ENCODE peak calls at places on chromosome 22, in six cellular contexts. M is IMR-90, Y is H1, T is H9, I is trophoblast cell, G is mesenchymal stem cell. X is an unnamed sample.

GRCh38 chr22:50031189-50032091 is 18.9 kb upstream of the IL17REL start:
- DNase-seq in M (no peak), Y (no peak), T (no peak), I (no peak), G (no peak), X (no peak)

GRCh38 chr22:35838849-35839646 is 121.4 kb downstream of the APOL5 start:
- DNase-seq in M (peak), Y (no peak), T (no peak), I (peak), G (peak), X (peak)

GRCh38 chr22:40808018-40808841 is 10.9 kb downstream of the SLC25A17 start:
- DNase-seq in M (peak), Y (no peak), T (no peak), I (no peak), G (no peak), X (no peak)

GRCh38 chr22:39003165-39003638 is 10.9 kb upstream of the APOBEC3C start:
- DNase-seq in M (peak), Y (no peak), T (peak), I (peak), G (peak), X (peak)

GRCh38 chr22:27377901-27378300 is 423.7 kb downstream of the MN1 start:
- DNase-seq in M (no peak), Y (no peak), T (no peak), I (no peak), G (peak), X (no peak)

GRCh38 chr22:50268655-50269113 is 1.5 kb downstream of the MAPK11 start:
- DNase-seq in M (no peak), Y (no peak), T (no peak), I (no peak), G (no peak), X (no peak)

GRCh38 chr22:44689173-44689572 is 12.8 kb upstream of the PRR5 start:
- DNase-seq in M (peak), Y (no peak), T (no peak), I (peak), G (no peak), X (no peak)

GRCh38 chr22:35458547-35459422 is 58.8 kb downstream of the MCM5 start:
- DNase-seq in M (no peak), Y (no peak), T (no peak), I (peak), G (no peak), X (no peak)

GRCh38 chr22:28332410-28332809 is 347.2 kb downstream of the TTC28 start:
- DNase-seq in M (peak), Y (no peak), T (no peak), I (no peak), G (no peak), X (no peak)

GRCh38 chr22:44917372-44918165 is 92.2 kb downstream of the PHF21B start:
- DNase-seq in M (no peak), Y (no peak), T (no peak), I (no peak), G (no peak), X (no peak)

GRCh38 chr22:25139062-25139461 is 60.6 kb upstream of the CRYBB3 start:
- DNase-seq in M (no peak), Y (no peak), T (no peak), I (no peak), G (no peak), X (no peak)

GRCh38 chr22:46023558-46023981 is 46.6 kb upstream of the WNT7B start:
- DNase-seq in M (peak), Y (no peak), T (no peak), I (peak), G (peak), X (no peak)

GRCh38 chr22:37996079-37996478 is 11.7 kb upstream of the SOX10 start:
- DNase-seq in M (no peak), Y (no peak), T (no peak), I (no peak), G (no peak), X (no peak)

GRCh38 chr22:50599816-50600454 is 658 bp upstream of the MAPK8IP2 start:
- DNase-seq in M (no peak), Y (no peak), T (peak), I (peak), G (peak), X (peak)

GRCh38 chr22:47237890-47238480 is 475.5 kb downstream of the TBC1D22A start:
- DNase-seq in M (no peak), Y (no peak), T (no peak), I (no peak), G (no peak), X (no peak)

GRCh38 chr22:21632237-21632895 is at the start of gene CCDC116:
- DNase-seq in M (no peak), Y (no peak), T (peak), I (peak), G (no peak), X (no peak)

GRCh38 chr22:42544686-42545085 is 9.1 kb upstream of the SERHL2 start:
- DNase-seq in M (peak), Y (no peak), T (no peak), I (peak), G (no peak), X (no peak)

GRCh38 chr22:43376765-43377485 is 33.8 kb upstream of the SCUBE1 start:
- DNase-seq in M (no peak), Y (no peak), T (no peak), I (no peak), G (no peak), X (no peak)

GRCh38 chr22:49968831-49969661 is 8.5 kb downstream of the PIM3 start:
- DNase-seq in M (no peak), Y (no peak), T (peak), I (no peak), G (no peak), X (no peak)

GRCh38 chr22:47621253-47621652 is 858.8 kb downstream of the TBC1D22A start:
- DNase-seq in M (no peak), Y (no peak), T (no peak), I (no peak), G (no peak), X (no peak)

GRCh38 chr22:46077669-46078099 is 72.6 kb upstream of the PPARA start:
- DNase-seq in M (no peak), Y (no peak), T (no peak), I (no peak), G (no peak), X (no peak)

GRCh38 chr22:31107206-31108118 is at the start of gene SELENOM:
- DNase-seq in M (peak), Y (peak), T (peak), I (peak), G (peak), X (peak)

GRCh38 chr22:44440224-44441160 is 57.5 kb downstream of the RTL6 start:
- DNase-seq in M (no peak), Y (no peak), T (no peak), I (peak), G (no peak), X (no peak)

GRCh38 chr22:24510694-24511625 is 15.8 kb downstream of the UPB1 start:
- DNase-seq in M (peak), Y (no peak), T (no peak), I (peak), G (peak), X (no peak)

GRCh38 chr22:45090364-45090960 is 73.3 kb upstream of the NUP50 start:
- DNase-seq in M (peak), Y (peak), T (peak), I (peak), G (peak), X (peak)

GRCh38 chr22:36823177-36823839 is 6.5 kb upstream of the PVALB start:
- DNase-seq in M (peak), Y (no peak), T (peak), I (no peak), G (peak), X (no peak)

GRCh38 chr22:35582861-35583670 is 34.1 kb downstream of the MB start:
- DNase-seq in M (peak), Y (no peak), T (peak), I (peak), G (peak), X (peak)

GRCh38 chr22:44045171-44045570 is 21.1 kb downstream of the PARVB start:
- DNase-seq in M (peak), Y (no peak), T (no peak), I (no peak), G (peak), X (no peak)

GRCh38 chr22:24695958-24696511 is 78.5 kb downstream of the PIWIL3 start:
- DNase-seq in M (peak), Y (no peak), T (peak), I (no peak), G (peak), X (no peak)

GRCh38 chr22:39522567-39523300 is 2.4 kb downstream of the ATF4 start:
- DNase-seq in M (peak), Y (no peak), T (no peak), I (peak), G (peak), X (no peak)

DNA sequence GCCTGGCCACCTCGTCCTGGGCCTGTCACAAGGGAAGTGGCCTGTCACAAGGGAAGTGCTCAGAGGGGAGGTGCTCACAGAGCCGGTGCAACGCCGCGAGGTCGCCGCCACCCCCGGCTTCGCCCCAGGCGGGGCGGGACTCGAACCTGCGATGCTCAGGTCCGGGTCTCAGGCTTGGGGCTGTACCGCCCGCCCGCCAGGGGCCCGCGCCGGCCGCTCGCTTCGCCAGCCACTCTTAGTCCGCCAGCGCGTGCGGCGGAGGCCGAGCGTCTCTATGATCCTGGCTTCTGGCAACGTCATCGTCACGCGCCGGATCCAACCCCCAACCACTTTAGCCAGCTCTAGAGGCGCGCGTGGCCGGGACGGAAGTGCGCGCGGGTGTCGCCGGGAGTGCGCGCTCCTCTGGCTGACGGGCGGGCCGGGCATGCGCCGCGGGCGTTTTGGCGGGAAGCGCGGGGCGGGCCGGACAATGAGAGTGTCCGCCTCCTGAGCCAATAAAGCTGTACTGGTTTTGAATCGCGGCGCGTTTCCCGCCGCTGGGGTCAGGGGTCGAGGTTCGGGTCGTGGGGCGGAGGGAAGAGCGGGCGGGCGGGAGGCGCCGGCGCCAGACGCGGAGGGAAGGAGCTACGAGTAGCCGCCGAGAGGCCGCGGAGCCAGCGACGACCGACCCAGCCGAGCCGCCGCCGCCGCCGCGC is at the start of gene TRMT2A:
- DNase-seq in M (peak), Y (peak), T (peak), I (peak), G (peak), X (peak)
- H3K18ac ChIP-seq in M (peak), Y (peak), T (peak), I (peak), G (peak), X (peak)

GRCh38 chr22:33697640-33698039 is 222.6 kb downstream of the LARGE1 start:
- DNase-seq in M (peak), Y (no peak), T (no peak), I (no peak), G (peak), X (no peak)
- H3K14ac ChIP-seq in M (no peak), Y (no peak), T (no peak), I (no peak), G (no peak), X (no peak)

DNA sequence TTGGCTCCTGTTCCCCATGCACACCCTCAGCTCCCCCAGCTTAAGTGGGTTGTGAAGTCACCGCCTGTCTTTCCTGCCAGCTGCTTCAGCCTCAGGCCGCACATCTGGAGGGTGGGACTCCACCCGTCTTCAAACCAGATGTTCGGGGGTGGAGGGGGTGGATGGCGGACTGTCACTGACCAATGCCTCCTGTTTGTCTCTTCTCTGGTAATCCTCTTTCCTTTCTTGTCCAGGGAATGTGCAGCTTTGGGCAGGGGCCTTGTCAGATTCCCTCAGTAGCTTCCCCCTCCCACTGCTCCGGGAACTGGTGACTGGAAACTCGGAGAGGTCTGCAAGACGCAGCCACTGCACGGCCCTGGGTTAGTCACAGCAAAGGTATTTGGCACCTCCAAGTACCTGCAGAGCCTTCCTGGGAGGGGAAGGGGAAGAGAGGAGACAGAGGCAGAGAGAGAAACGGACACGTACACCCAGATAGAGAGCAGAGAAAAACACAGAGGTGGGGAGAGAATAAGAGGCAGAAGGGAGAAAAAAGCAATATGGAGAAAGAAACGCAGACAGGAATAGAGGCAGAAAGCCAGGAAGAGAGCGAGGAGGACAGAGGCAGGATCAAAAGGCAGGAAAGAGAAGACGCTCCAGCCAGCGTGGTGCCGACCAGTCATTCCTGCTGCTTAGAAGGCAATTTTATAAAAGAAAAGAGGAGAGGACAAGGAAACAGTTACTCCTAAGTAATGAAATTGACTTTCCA is 56.1 kb upstream of the TIMP3 start:
- DNase-seq in M (peak), Y (peak), T (peak), I (peak), G (peak), X (peak)
- H3K18ac ChIP-seq in M (no peak), Y (no peak), T (no peak), I (peak), G (peak), X (peak)

GRCh38 chr22:48849963-48850657 is 977.6 kb downstream of the BRD1 start:
- DNase-seq in M (no peak), Y (no peak), T (no peak), I (no peak), G (no peak), X (no peak)

GRCh38 chr22:48851933-48852549 is 975.6 kb downstream of the BRD1 start:
- DNase-seq in M (no peak), Y (no peak), T (no peak), I (no peak), G (no peak), X (no peak)

GRCh38 chr22:48849513-48849912 is 978.2 kb downstream of the BRD1 start:
- DNase-seq in M (no peak), Y (no peak), T (no peak), I (no peak), G (no peak), X (no peak)

GRCh38 chr22:48853627-48854240 is 973.9 kb downstream of the BRD1 start:
- DNase-seq in M (no peak), Y (no peak), T (no peak), I (no peak), G (no peak), X (no peak)

GRCh38 chr22:48850658-48851287 is 976.9 kb downstream of the BRD1 start:
- DNase-seq in M (no peak), Y (no peak), T (no peak), I (no peak), G (no peak), X (no peak)
- H3K14ac ChIP-seq in M (no peak), Y (no peak), T (no peak), I (no peak), G (no peak), X (peak)

GRCh38 chr22:23401111-23401909 is 178.8 kb downstream of the IGLL1 start:
- DNase-seq in M (peak), Y (no peak), T (no peak), I (peak), G (peak), X (no peak)

GRCh38 chr22:23400286-23400981 is 179.7 kb downstream of the IGLL1 start:
- DNase-seq in M (no peak), Y (no peak), T (no peak), I (no peak), G (no peak), X (no peak)

GRCh38 chr22:23402275-23403151 is 177.6 kb downstream of the IGLL1 start:
- DNase-seq in M (peak), Y (peak), T (peak), I (peak), G (peak), X (peak)

GRCh38 chr22:23403152-23403719 is 176.9 kb downstream of the IGLL1 start:
- DNase-seq in M (no peak), Y (no peak), T (no peak), I (no peak), G (no peak), X (no peak)

DNA sequence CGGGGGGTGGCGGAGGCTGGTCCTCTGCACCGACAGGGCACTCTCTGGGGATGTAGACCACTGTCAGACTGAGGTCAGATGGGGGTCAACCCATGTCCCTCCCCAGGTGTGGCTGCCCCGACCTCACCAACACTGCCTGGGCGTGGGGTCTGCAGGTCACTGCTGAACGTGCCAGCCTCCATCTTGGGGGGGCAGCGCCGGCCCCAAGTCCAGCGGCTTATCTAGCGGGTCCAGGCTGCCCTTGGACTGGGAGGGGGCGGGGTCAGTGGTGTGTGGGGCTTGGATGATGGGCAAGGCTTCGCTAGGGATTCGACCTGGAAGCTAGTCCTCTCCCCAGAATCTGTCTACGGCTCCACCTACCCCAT is 178.2 kb downstream of the IGLL1 start:
- DNase-seq in M (no peak), Y (no peak), T (no peak), I (no peak), G (no peak), X (no peak)
- H3K18ac ChIP-seq in M (no peak), Y (no peak), T (no peak), I (peak), G (no peak), X (peak)

GRCh38 chr22:17590586-17590985 is 27.3 kb downstream of the SLC25A18 start:
- DNase-seq in M (no peak), Y (no peak), T (no peak), I (no peak), G (no peak), X (no peak)

GRCh38 chr22:17586831-17587440 is 23.6 kb downstream of the SLC25A18 start:
- DNase-seq in M (no peak), Y (no peak), T (no peak), I (no peak), G (no peak), X (no peak)

GRCh38 chr22:17587631-17588030 is 24.3 kb downstream of the SLC25A18 start:
- DNase-seq in M (no peak), Y (no peak), T (no peak), I (no peak), G (no peak), X (no peak)

GRCh38 chr22:17589810-17590375 is 26.6 kb downstream of the SLC25A18 start:
- DNase-seq in M (no peak), Y (no peak), T (no peak), I (no peak), G (no peak), X (no peak)

DNA sequence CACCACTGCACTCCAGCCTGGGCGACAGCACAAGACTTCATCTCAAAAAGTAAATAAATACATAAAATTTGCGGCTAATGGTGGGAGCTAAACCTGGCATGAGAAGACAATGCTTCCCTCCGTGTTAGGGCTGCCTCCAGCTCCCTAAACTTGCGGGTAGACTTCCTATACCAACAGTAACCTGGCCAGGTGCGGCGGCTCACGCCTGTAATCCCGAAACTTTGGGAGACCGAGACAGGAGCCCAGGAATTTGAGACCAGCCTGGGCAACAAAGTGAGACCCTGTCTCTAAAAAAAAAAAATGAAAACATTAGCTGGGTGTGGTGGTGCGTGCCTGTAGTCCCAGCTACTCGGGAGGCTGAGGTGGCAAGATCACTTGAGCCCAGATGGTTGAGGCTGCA is 25.3 kb downstream of the SLC25A18 start:
- DNase-seq in M (no peak), Y (no peak), T (no peak), I (no peak), G (no peak), X (no peak)
- H3K14ac ChIP-seq in M (no peak), Y (no peak), T (no peak), I (no peak), G (no peak), X (no peak)

X was measured in neuronal stem cell.